ENCODE peak calls at places on chromosomes 4 and X, in eight cellular contexts. P, C, U, T, L, G, X and V are unnamed samples.

GRCh38 chr4:174528226-174528625 is 5.9 kb upstream of the HPGD start:
- DNase-seq in P (no peak), C (no peak), U (no peak), T (no peak), L (no peak), G (no peak), X (no peak), V (no peak)

GRCh38 chr4:107666134-107666533 is 53.9 kb downstream of the PAPSS1 start:
- DNase-seq in P (no peak), C (no peak), U (no peak), T (no peak), L (no peak), G (no peak), X (no peak), V (no peak)

GRCh38 chrX:106898462-106898861 is 4.7 kb downstream of the RIPPLY1 start:
- DNase-seq in P (no peak), C (peak; percentile 12), U (no peak), T (peak; percentile 13), L (peak; percentile 31), G (no peak), X (no peak), V (no peak)

GRCh38 chr4:122746485-122746965 is 14.0 kb downstream of the BBS12 start:
- DNase-seq in P (no peak), C (no peak), U (no peak), T (no peak), L (no peak), G (no peak), X (no peak), V (no peak)

GRCh38 chrX:17046478-17047097 is 100.1 kb downstream of the REPS2 start:
- DNase-seq in P (peak; percentile 30), C (peak; percentile 46), U (peak; percentile 60), T (peak; percentile 62), L (peak; percentile 75), G (peak; percentile 67), X (no peak), V (peak; percentile 52)

GRCh38 chrX:72540318-72540717 is 32.3 kb downstream of the HDAC8 start:
- DNase-seq in P (no peak), C (peak; percentile 13), U (no peak), T (no peak), L (no peak), G (no peak), X (no peak), V (no peak)

GRCh38 chr4:114015444-114015899 is 36.0 kb upstream of the ARSJ start:
- DNase-seq in P (no peak), C (no peak), U (no peak), T (no peak), L (peak; percentile 28), G (no peak), X (no peak), V (no peak)

GRCh38 chr4:182189107-182189878 is 53.9 kb upstream of the TENM3 start:
- DNase-seq in P (no peak), C (peak; percentile 34), U (no peak), T (no peak), L (peak; percentile 71), G (peak; percentile 47), X (no peak), V (no peak)

GRCh38 chr4:168183717-168184571 is 91.6 kb downstream of the ANXA10 start:
- DNase-seq in P (no peak), C (peak; percentile 10), U (no peak), T (no peak), L (peak; percentile 9), G (no peak), X (no peak), V (no peak)

GRCh38 chrX:50117477-50117876 is 83.3 kb downstream of the AKAP4 start:
- DNase-seq in P (no peak), C (no peak), U (no peak), T (no peak), L (no peak), G (no peak), X (no peak), V (no peak)

GRCh38 chrX:104013158-104013557 is 350 bp downstream of the H2BW1 start:
- DNase-seq in P (no peak), C (no peak), U (no peak), T (no peak), L (no peak), G (no peak), X (no peak), V (no peak)

GRCh38 chrX:45903781-45904201 is 641.4 kb downstream of the ZNF674 start:
- DNase-seq in P (no peak), C (no peak), U (no peak), T (no peak), L (no peak), G (no peak), X (no peak), V (no peak)

GRCh38 chr4:183333983-183334382 is 11.8 kb upstream of the CLDN24 start:
- DNase-seq in P (no peak), C (no peak), U (no peak), T (no peak), L (no peak), G (no peak), X (no peak), V (no peak)

GRCh38 chr4:46656071-46656470 is 253.0 kb downstream of the COX7B2 start:
- DNase-seq in P (no peak), C (no peak), U (no peak), T (no peak), L (no peak), G (no peak), X (no peak), V (no peak)

GRCh38 chrX:6679988-6680387 is 145.1 kb upstream of the VCX3A start:
- DNase-seq in P (no peak), C (no peak), U (no peak), T (no peak), L (no peak), G (no peak), X (no peak), V (no peak)

GRCh38 chrX:54754854-54755253 is 43.2 kb downstream of the ITIH6 start:
- DNase-seq in P (no peak), C (no peak), U (no peak), T (no peak), L (no peak), G (no peak), X (no peak), V (no peak)

DNA sequence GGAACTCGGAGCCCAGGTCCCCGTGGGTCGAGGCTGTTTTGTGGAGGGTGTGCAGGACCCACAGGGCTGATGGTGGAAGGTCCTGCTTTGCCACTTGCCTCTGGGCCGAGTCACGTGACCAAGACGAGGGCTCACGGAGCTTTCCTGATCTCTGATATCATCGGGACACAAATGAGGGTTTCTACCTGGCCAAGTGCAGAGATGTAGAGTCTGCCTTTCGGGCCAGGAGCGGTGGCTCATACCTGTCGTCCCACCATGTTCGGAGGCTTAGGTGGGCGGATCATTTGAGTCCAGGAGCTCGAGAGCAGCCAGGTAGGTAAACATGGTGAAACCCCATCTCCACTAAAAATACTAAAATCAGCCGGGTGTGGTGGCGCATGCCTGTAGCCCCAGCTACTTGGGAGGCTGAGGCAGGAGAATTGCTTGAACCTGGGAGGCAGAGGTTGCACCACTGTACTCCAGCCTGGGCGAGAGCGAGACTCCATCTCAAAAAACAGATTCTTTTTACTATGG is 7.1 kb downstream of the SLC25A6 start:
- DNase-seq in P (no peak), C (no peak), U (no peak), T (no peak), L (no peak), G (no peak), X (no peak), V (peak; percentile 45)
- TF ChIP-seq POLR2A in P (no peak), C (peak; percentile 70), U (no peak), T (no peak), L (no peak), G (no peak), X (no peak), V (no peak)

GRCh38 chr4:8396762-8397406 is 43.6 kb downstream of the ACOX3 start:
- DNase-seq in P (no peak), C (no peak), U (no peak), T (no peak), L (no peak), G (no peak), X (no peak), V (no peak)
- TF ChIP-seq CTCF in P (no peak), C (no peak), U (no peak), T (no peak), L (no peak), G (no peak), X (no peak), V (no peak)

DNA sequence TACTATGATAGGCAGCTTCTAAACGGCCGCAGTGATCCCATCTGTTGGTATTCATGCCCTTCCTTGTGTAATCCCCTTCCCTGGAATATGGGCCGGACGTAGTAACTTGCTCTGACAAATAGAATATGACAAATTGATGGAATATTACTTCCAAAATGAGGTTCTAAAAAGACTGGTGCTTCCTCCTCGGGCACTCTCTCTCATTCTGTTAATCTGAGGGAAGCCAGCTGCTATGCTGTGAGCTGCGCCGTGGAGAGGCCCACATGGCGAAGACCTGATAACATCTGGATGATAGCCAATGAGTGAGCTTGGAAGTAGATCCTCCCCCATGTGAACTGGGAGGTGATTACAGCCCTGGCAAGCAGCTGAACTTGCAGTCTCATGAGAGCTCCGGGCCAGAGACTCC is 27.2 kb upstream of the SLC25A4 start:
- DNase-seq in P (peak; percentile 82), C (peak; percentile 93), U (peak; percentile 85), T (peak; percentile 88), L (peak; percentile 88), G (peak; percentile 73), X (no peak), V (peak; percentile 72)
- H3K27ac ChIP-seq in P (peak overlapping the region; percentile 84), C (peak overlapping the region; percentile 47), U (peak overlapping the region; percentile 58), T (peak overlapping the region; percentile 56), L (peak overlapping the region; percentile 75), G (peak overlapping the region; percentile 31), X (no peak overlapping the region), V (no peak overlapping the region)

GRCh38 chrX:2500091-2500680 is 590 bp downstream of the DHRSX start:
- DNase-seq in P (no peak), C (no peak), U (peak; percentile 62), T (peak; percentile 33), L (peak; percentile 50), G (no peak), X (no peak), V (peak; percentile 63)

GRCh38 chrX:2501246-2502102 is 698 bp upstream of the DHRSX start:
- DNase-seq in P (no peak), C (peak; percentile 10), U (peak; percentile 54), T (no peak), L (no peak), G (no peak), X (no peak), V (peak; percentile 30)

GRCh38 chrX:2499507-2499906 is 1.3 kb downstream of the DHRSX start:
- DNase-seq in P (no peak), C (no peak), U (no peak), T (no peak), L (no peak), G (no peak), X (no peak), V (no peak)

GRCh38 chrX:2502120-2502667 is 1.4 kb upstream of the DHRSX start:
- DNase-seq in P (no peak), C (no peak), U (no peak), T (no peak), L (no peak), G (no peak), X (no peak), V (no peak)

DNA sequence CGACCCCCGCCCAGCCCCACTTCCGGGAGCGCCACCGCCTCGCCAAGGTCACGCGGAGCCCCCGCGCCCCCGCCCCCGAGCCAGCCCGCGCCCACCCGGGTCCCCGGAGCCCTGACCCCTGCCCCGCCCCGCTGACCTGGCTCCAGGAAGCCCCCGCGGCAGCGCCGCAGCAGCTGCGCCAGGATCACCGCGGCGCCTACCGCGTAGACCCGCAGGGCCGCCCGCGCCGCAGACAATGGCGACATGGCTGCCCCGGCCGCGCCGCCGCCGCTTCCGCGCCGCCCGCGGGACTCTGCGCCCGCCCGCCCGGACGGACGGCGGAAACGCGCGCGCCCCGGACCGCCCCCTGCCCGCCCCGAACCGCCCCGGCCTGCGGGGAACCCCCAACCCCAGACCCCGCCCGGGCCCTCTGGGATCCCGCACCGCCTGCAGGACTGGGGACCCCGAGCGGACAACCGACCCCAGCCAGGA is at the start of the genes DHRSX and ZBED1:
- DNase-seq in P (peak; percentile 53), C (peak; percentile 57), U (peak; percentile 61), T (peak; percentile 33), L (peak; percentile 29), G (no peak), X (no peak), V (peak; percentile 71)
- TF ChIP-seq POLR2A in P (no peak), C (no peak), U (no peak), T (peak; percentile 47), L (peak; percentile 39), G (peak; percentile 41), X (no peak), V (peak; percentile 29)